ENCODE peak calls at places on chromosomes 11 and 22, in four cellular contexts. One of them, this sample, is unnamed.

GRCh38 chr22:47622541-47622940 is 860.1 kb downstream of the TBC1D22A start:
- DNase-seq in fibroblast of lung: no peak
- DNase-seq in GM23248: no peak
- DNase-seq in stomach: peak; percentile 17
- DNase-seq in this sample: no peak

GRCh38 chr11:16966633-16967346 is 47.4 kb downstream of the PLEKHA7 start:
- DNase-seq in fibroblast of lung: no peak
- DNase-seq in GM23248: no peak
- DNase-seq in stomach: peak; percentile 44
- DNase-seq in this sample: no peak

GRCh38 chr22:45866398-45867117 is 110.4 kb downstream of the WNT7B start:
- DNase-seq in fibroblast of lung: no peak
- DNase-seq in GM23248: no peak
- DNase-seq in stomach: peak; percentile 20
- DNase-seq in this sample: no peak

GRCh38 chr11:115580927-115581680 is 76.9 kb upstream of the CADM1 start:
- DNase-seq in fibroblast of lung: peak; percentile 35
- DNase-seq in GM23248: no peak
- DNase-seq in stomach: peak; percentile 51
- DNase-seq in this sample: peak; percentile 53

GRCh38 chr11:72965672-72966071 is 151.5 kb downstream of the ATG16L2 start:
- DNase-seq in fibroblast of lung: no peak
- DNase-seq in GM23248: no peak
- DNase-seq in stomach: no peak
- DNase-seq in this sample: no peak

GRCh38 chr11:9265211-9266131 is at the start of gene DENND5A:
- DNase-seq in fibroblast of lung: peak; percentile 83
- DNase-seq in GM23248: peak; percentile 94
- DNase-seq in stomach: peak; percentile 82
- DNase-seq in this sample: peak; percentile 81

GRCh38 chr11:44729718-44730117 is 3.0 kb downstream of the TSPAN18 start:
- DNase-seq in fibroblast of lung: no peak
- DNase-seq in GM23248: no peak
- DNase-seq in stomach: no peak
- DNase-seq in this sample: no peak

GRCh38 chr11:10455637-10456487 is 798 bp downstream of the AMPD3 start:
- DNase-seq in fibroblast of lung: peak; percentile 85
- DNase-seq in GM23248: peak; percentile 86
- DNase-seq in stomach: peak; percentile 70
- DNase-seq in this sample: peak; percentile 89

GRCh38 chr11:76782526-76783293 is 446 bp upstream of the TSKU start:
- DNase-seq in fibroblast of lung: peak; percentile 98
- DNase-seq in GM23248: peak; percentile 97
- DNase-seq in stomach: peak; percentile 82
- DNase-seq in this sample: peak; percentile 96

GRCh38 chr11:84295815-84296214 is 1009.6 kb upstream of the CCDC90B start:
- DNase-seq in fibroblast of lung: no peak
- DNase-seq in GM23248: no peak
- DNase-seq in stomach: no peak
- DNase-seq in this sample: no peak

GRCh38 chr11:72227316-72228228 is 3.0 kb downstream of the INPPL1 start:
- DNase-seq in fibroblast of lung: peak; percentile 75
- DNase-seq in GM23248: peak; percentile 27
- DNase-seq in stomach: peak; percentile 27
- DNase-seq in this sample: no peak

GRCh38 chr11:122032317-122032716 is 83.7 kb downstream of the BLID start:
- DNase-seq in fibroblast of lung: peak; percentile 36
- DNase-seq in GM23248: peak; percentile 84
- DNase-seq in stomach: no peak
- DNase-seq in this sample: peak; percentile 24

GRCh38 chr11:45651156-45651555 is 14.3 kb downstream of the CHST1 start:
- DNase-seq in fibroblast of lung: no peak
- DNase-seq in GM23248: no peak
- DNase-seq in stomach: no peak
- DNase-seq in this sample: no peak

GRCh38 chr11:697028-697491 is 1.4 kb downstream of the TMEM80 start:
- DNase-seq in fibroblast of lung: peak; percentile 93
- DNase-seq in GM23248: peak; percentile 94
- DNase-seq in stomach: no peak
- DNase-seq in this sample: peak; percentile 53

GRCh38 chr11:102664001-102664752 is 39.0 kb upstream of the MMP20 start:
- DNase-seq in fibroblast of lung: no peak
- DNase-seq in GM23248: peak; percentile 31
- DNase-seq in stomach: no peak
- DNase-seq in this sample: peak; percentile 5

GRCh38 chr11:18064450-18065048 is 18.5 kb upstream of the TPH1 start:
- DNase-seq in fibroblast of lung: no peak
- DNase-seq in GM23248: no peak
- DNase-seq in stomach: no peak
- DNase-seq in this sample: no peak

GRCh38 chr11:30635401-30635989 is 49.3 kb upstream of the MPPED2 start:
- DNase-seq in fibroblast of lung: peak; percentile 36
- DNase-seq in GM23248: no peak
- DNase-seq in stomach: no peak
- DNase-seq in this sample: no peak
- H3K4me3 ChIP-seq in fibroblast of lung: no peak overlapping the region
- H3K4me3 ChIP-seq in GM23248: no peak overlapping the region
- H3K4me3 ChIP-seq in stomach: no peak overlapping the region
- H3K4me3 ChIP-seq in this sample: no peak overlapping the region

GRCh38 chr11:94181943-94182342 is 53.3 kb downstream of the PANX1 start:
- DNase-seq in fibroblast of lung: no peak
- DNase-seq in GM23248: no peak
- DNase-seq in stomach: no peak
- DNase-seq in this sample: no peak

GRCh38 chr11:94179696-94180095 is 51.1 kb downstream of the PANX1 start:
- DNase-seq in fibroblast of lung: no peak
- DNase-seq in GM23248: no peak
- DNase-seq in stomach: no peak
- DNase-seq in this sample: no peak

GRCh38 chr11:94183251-94183885 is 54.7 kb downstream of the PANX1 start:
- DNase-seq in fibroblast of lung: no peak
- DNase-seq in GM23248: no peak
- DNase-seq in stomach: no peak
- DNase-seq in this sample: no peak

GRCh38 chr11:94175545-94175944 is 46.9 kb downstream of the PANX1 start:
- DNase-seq in fibroblast of lung: peak; percentile 97
- DNase-seq in GM23248: peak; percentile 96
- DNase-seq in stomach: no peak
- DNase-seq in this sample: peak; percentile 30

GRCh38 chr11:94178331-94178730 is 49.7 kb downstream of the PANX1 start:
- DNase-seq in fibroblast of lung: no peak
- DNase-seq in GM23248: no peak
- DNase-seq in stomach: no peak
- DNase-seq in this sample: no peak
- H3K36me3 ChIP-seq in fibroblast of lung: peaks cover 5% of the 10 kb centered on the region
- H3K36me3 ChIP-seq in GM23248: peaks cover 14% of the 10 kb centered on the region
- H3K36me3 ChIP-seq in stomach: peaks cover 10% of the 10 kb centered on the region
- H3K36me3 ChIP-seq in this sample: peaks cover 8% of the 10 kb centered on the region

GRCh38 chr11:133964946-133965632 is 8.3 kb upstream of the IGSF9B start:
- DNase-seq in fibroblast of lung: peak; percentile 61
- DNase-seq in GM23248: peak; percentile 60
- DNase-seq in stomach: no peak
- DNase-seq in this sample: peak; percentile 80
- H3K4me3 ChIP-seq in fibroblast of lung: no peak overlapping the region
- H3K4me3 ChIP-seq in GM23248: no peak overlapping the region
- H3K4me3 ChIP-seq in stomach: no peak overlapping the region
- H3K4me3 ChIP-seq in this sample: no peak overlapping the region

GRCh38 chr22:41262250-41262765 is 21.6 kb upstream of the CHADL start:
- DNase-seq in fibroblast of lung: no peak
- DNase-seq in GM23248: no peak
- DNase-seq in stomach: no peak
- DNase-seq in this sample: no peak
- H3K36me3 ChIP-seq in fibroblast of lung: peaks cover 44% of the 10 kb centered on the region
- H3K36me3 ChIP-seq in GM23248: peaks cover 43% of the 10 kb centered on the region
- H3K36me3 ChIP-seq in stomach: peaks cover 70% of the 10 kb centered on the region
- H3K36me3 ChIP-seq in this sample: peaks cover 95% of the 10 kb centered on the region

GRCh38 chr11:70046089-70046488 is 32.0 kb upstream of the ANO1 start:
- DNase-seq in fibroblast of lung: no peak
- DNase-seq in GM23248: no peak
- DNase-seq in stomach: no peak
- DNase-seq in this sample: no peak
- H3K4me3 ChIP-seq in fibroblast of lung: no peak overlapping the region
- H3K4me3 ChIP-seq in GM23248: no peak overlapping the region
- H3K4me3 ChIP-seq in stomach: no peak overlapping the region
- H3K4me3 ChIP-seq in this sample: no peak overlapping the region